ENCODE peak calls at places on chromosome 6, in seven cellular contexts. X is left ventricle myocardium inferior; Y is HFF-Myc; Z is fibroblast of lung; J is choroid plexus epithelial cell; A is CD4-positive, alpha-beta T cell; B is cardiac fibroblast. O is an unnamed sample.

GRCh38 chr6:147132889-147133288 is 71.3 kb upstream of the STXBP5 start:
- DNase-seq in X (no peak), Y (no peak), Z (peak), J (peak), A (no peak), B (peak), O (no peak)

GRCh38 chr6:143408151-143408786 is 42.2 kb downstream of the ADAT2 start:
- DNase-seq in X (no peak), Y (no peak), Z (no peak), J (no peak), A (no peak), B (no peak), O (no peak)

GRCh38 chr6:157148391-157149323 is 174.7 kb downstream of the TMEM242 start:
- DNase-seq in X (peak), Y (peak), Z (peak), J (peak), A (no peak), B (peak), O (no peak)

GRCh38 chr6:145967549-145967948 is 3.4 kb upstream of the SHPRH start:
- DNase-seq in X (no peak), Y (no peak), Z (no peak), J (no peak), A (no peak), B (no peak), O (no peak)

GRCh38 chr6:108616973-108617372 is 56.3 kb downstream of the FOXO3 start:
- DNase-seq in X (no peak), Y (no peak), Z (peak), J (no peak), A (no peak), B (no peak), O (no peak)

GRCh38 chr6:33962186-33962585 is 158.4 kb upstream of the MLN start:
- DNase-seq in X (no peak), Y (no peak), Z (peak), J (peak), A (no peak), B (peak), O (peak)

GRCh38 chr6:150336299-150336698 is 32.5 kb upstream of the IYD start:
- DNase-seq in X (no peak), Y (no peak), Z (no peak), J (peak), A (no peak), B (peak), O (no peak)

GRCh38 chr6:84763397-84764331 is 734 bp downstream of the TBX18 start:
- DNase-seq in X (peak), Y (peak), Z (peak), J (peak), A (no peak), B (peak), O (no peak)

GRCh38 chr6:127547909-127548649 is 28.9 kb upstream of the C6orf58 start:
- DNase-seq in X (no peak), Y (no peak), Z (peak), J (peak), A (no peak), B (peak), O (no peak)

GRCh38 chr6:17902953-17903352 is 84.5 kb downstream of the KIF13A start:
- DNase-seq in X (no peak), Y (no peak), Z (peak), J (peak), A (no peak), B (peak), O (no peak)

DNA sequence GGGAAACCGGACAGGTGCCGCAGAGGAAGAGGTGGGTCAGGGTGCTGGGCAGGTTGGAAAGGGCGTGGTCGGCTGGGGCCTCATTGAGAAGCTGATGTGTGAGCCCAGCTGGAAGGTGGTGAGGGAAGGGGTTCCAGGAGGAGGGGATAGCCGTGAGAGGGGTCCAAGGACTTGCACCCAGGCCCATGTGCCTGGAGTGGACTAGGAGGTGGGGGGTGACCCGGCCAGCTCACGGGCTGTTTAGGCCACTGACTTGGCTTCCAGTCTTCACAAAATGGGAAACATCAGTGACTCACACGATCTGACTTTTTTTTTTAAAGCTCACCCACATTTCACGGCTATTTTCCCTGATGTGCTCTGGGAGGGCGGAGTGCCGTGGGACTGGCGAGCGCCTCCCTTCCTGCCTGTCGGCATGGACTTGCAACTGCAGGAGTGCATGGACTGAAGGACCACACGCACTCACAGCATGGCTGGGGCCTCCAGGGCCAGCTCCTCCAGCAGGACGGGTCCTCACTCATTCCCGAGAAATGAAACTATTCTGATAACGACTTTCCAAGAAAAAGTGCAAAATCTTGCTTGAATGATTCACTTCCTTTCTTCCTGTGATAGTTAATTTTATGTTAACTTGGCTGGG is 13.5 kb upstream of the PDE10A start:
- DNase-seq in X (peak), Y (no peak), Z (peak), J (peak), A (no peak), B (peak), O (no peak)
- TF ChIP-seq CTCF in X (peak), Y (no peak), Z (no peak), J (peak), A (no peak), B (peak), O (no peak)

GRCh38 chr6:122471107-122472021 is at the start of gene SERINC1:
- DNase-seq in X (peak), Y (peak), Z (peak), J (peak), A (peak), B (peak), O (peak)

GRCh38 chr6:122472022-122472340 is 374 bp upstream of the SERINC1 start:
- DNase-seq in X (no peak), Y (no peak), Z (no peak), J (no peak), A (no peak), B (no peak), O (no peak)

DNA sequence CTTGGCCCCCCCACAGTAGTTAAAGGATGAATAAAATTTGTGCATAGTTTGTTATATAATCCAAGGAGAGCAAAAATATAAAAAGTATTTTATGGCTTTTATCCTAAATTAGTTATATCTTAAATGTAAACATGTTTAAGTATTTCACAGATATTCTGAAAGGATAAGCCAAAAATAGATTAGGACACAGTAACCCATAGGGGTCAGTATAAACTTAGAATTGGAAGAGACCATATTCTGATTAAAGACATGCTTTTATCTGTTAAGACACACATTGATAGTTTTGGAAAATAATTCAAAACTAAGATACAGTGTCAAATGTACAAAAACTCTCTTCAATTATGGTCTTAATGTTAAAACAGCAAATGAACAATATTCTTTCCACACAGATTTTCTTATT is 4.5 kb upstream of the SERINC1 start:
- DNase-seq in X (no peak), Y (no peak), Z (peak), J (peak), A (no peak), B (peak), O (no peak)
- TF ChIP-seq CTCF in X (peak), Y (no peak), Z (no peak), J (peak), A (peak), B (peak), O (peak)

GRCh38 chr6:158452191-158452590 is 107.7 kb upstream of the TMEM181 start:
- DNase-seq in X (no peak), Y (no peak), Z (no peak), J (no peak), A (no peak), B (no peak), O (no peak)
- TF ChIP-seq CTCF in X (no peak), Y (no peak), Z (no peak), J (no peak), A (no peak), B (no peak), O (no peak)

GRCh38 chr6:130743175-130743574 is 84.0 kb upstream of the SMLR1 start:
- DNase-seq in X (no peak), Y (no peak), Z (no peak), J (no peak), A (no peak), B (no peak), O (no peak)
- TF ChIP-seq CTCF in X (no peak), Y (no peak), Z (no peak), J (peak), A (no peak), B (peak), O (peak)

GRCh38 chr6:40774932-40775331 is 187.8 kb upstream of the LRFN2 start:
- DNase-seq in X (no peak), Y (no peak), Z (no peak), J (peak), A (no peak), B (no peak), O (no peak)
- TF ChIP-seq CTCF in X (no peak), Y (no peak), Z (no peak), J (peak), A (no peak), B (no peak), O (no peak)

GRCh38 chr6:120304223-120304622 is 954.7 kb upstream of the MAN1A1 start:
- DNase-seq in X (no peak), Y (no peak), Z (no peak), J (no peak), A (no peak), B (no peak), O (no peak)
- TF ChIP-seq CTCF in X (no peak), Y (no peak), Z (no peak), J (no peak), A (no peak), B (no peak), O (no peak)

GRCh38 chr6:168331058-168331457 is 11.5 kb upstream of the DACT2 start:
- DNase-seq in X (no peak), Y (no peak), Z (no peak), J (no peak), A (no peak), B (peak), O (no peak)

GRCh38 chr6:168332020-168332419 is 12.4 kb upstream of the DACT2 start:
- DNase-seq in X (no peak), Y (no peak), Z (no peak), J (no peak), A (no peak), B (no peak), O (no peak)

GRCh38 chr6:168334072-168334471 is 14.5 kb upstream of the DACT2 start:
- DNase-seq in X (no peak), Y (no peak), Z (no peak), J (no peak), A (no peak), B (no peak), O (no peak)

GRCh38 chr6:168333471-168333870 is 13.9 kb upstream of the DACT2 start:
- DNase-seq in X (no peak), Y (no peak), Z (no peak), J (no peak), A (no peak), B (no peak), O (no peak)

DNA sequence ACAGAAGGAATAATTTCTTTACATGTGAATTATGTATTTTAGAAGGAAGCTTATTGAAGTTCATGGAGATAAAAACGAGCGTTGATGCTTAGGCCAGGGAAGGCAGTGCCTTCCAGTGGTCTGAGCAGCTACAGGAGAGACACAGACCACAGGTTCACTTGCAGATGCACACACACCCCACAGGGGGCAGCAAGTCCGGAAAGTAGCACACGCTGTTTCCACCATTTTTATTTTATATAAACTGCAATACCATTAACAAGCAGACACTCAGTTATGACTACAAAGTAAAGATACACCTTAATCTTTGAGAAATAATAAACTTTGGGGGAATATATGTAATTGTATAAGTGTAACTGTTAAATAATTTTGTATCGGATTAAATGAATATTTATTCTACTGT is 13.5 kb upstream of the DACT2 start:
- DNase-seq in X (no peak), Y (no peak), Z (no peak), J (peak), A (no peak), B (no peak), O (no peak)
- TF ChIP-seq CTCF in X (peak), Y (no peak), Z (no peak), J (peak), A (no peak), B (peak), O (peak)

DNA sequence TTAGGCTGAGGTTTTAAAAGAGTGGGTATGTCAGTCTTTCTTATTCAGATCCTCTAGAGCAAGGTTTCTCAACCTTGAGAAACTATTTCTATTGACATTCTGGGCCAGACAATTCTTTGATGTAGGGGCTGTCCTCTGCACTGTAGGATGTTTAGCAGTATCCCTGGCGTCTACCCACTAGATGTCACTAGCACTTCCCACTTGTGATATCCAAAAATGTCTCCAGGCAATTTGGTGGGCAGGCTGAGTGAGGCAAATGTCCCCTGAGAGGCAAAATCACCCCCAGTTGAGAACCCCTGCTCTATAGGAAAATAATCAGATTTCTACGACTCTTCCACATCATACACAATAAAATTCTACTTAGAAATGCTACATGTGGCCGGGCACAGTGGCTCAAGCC is 7.7 kb upstream of the ZKSCAN8 start:
- DNase-seq in X (no peak), Y (no peak), Z (peak), J (peak), A (no peak), B (peak), O (no peak)
- TF ChIP-seq CTCF in X (peak), Y (peak), Z (peak), J (peak), A (peak), B (peak), O (peak)

GRCh38 chr6:137489410-137490371 is 4.5 kb downstream of the OLIG3 start:
- DNase-seq in X (no peak), Y (no peak), Z (peak), J (no peak), A (no peak), B (no peak), O (no peak)
- TF ChIP-seq CTCF in X (no peak), Y (no peak), Z (no peak), J (peak), A (no peak), B (no peak), O (peak)

DNA sequence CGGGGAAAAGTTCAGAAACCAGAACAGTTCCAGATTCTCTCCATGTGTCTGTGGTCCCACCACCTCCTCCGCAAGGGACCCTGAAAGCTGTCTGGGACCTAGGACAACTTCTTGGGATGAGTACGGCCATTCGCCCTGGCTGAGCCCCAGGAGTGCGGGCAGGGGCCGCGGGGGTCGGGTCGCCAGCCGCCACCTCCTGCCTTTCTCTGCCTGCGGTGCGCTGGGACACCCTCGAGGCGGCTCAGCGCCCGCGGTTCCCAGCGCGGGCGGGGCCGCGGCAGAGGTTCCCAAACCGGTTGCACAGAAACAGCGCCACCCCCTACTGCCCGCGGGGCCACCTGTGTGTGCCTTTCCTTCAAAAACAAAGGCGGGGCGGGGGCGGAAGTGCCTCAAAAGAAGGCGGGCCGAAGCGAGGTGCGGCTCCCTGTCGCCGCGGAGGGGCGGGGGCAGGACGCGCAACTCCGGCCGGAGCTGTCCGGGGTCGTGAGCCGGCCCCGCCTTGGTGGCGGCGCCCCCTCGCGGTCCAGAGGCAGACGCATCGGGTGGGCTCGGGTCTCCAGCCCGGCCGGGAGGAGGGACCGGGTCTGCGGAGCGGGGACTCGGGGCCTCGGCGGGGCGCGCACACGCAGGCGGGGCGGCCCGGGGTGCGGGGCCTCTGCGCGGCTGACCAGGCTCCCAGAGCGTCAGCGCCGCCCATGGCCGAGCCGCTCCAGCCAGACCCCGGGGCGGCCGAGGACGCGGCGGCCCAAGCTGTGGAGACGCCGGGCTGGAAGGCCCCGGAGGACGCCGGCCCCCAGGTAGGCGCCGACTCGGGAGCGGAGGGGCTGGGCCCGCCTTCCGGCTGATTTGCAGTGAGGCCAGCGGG is at the start of gene HEBP2:
- DNase-seq in X (peak), Y (peak), Z (peak), J (peak), A (peak), B (peak), O (peak)
- TF ChIP-seq CTCF in X (peak), Y (peak), Z (peak), J (peak), A (peak), B (peak), O (peak)

O was measured in type B pancreatic cell.